ENCODE peak calls at places on chromosomes 4 and X, in four cellular contexts. M is epithelial cell of proximal tubule, E is aorta, H is heart left ventricle. V is an unnamed sample.

GRCh38 chr4:55411621-55412020 is 15.9 kb downstream of the TMEM165 start:
- DNase-seq in M (no peak), E (no peak), H (no peak), V (no peak)

GRCh38 chr4:26787461-26788340 is 72.9 kb upstream of the STIM2 start:
- DNase-seq in M (peak; percentile 6), E (peak; percentile 57), H (peak; percentile 45), V (peak; percentile 55)

GRCh38 chr4:5971077-5971447 is 47.2 kb downstream of the C4orf50 start:
- DNase-seq in M (no peak), E (no peak), H (no peak), V (no peak)

GRCh38 chrX:40143001-40143400 is 45.2 kb upstream of the BCOR start:
- DNase-seq in M (no peak), E (no peak), H (no peak), V (no peak)

GRCh38 chr4:173415885-173416658 is 17.2 kb upstream of the SCRG1 start:
- DNase-seq in M (no peak), E (peak; percentile 79), H (peak; percentile 50), V (no peak)

GRCh38 chr4:75736862-75737261 is 12.5 kb downstream of the USO1 start:
- DNase-seq in M (no peak), E (no peak), H (no peak), V (no peak)

GRCh38 chrX:7972586-7972985 is 45.4 kb upstream of the PNPLA4 start:
- DNase-seq in M (no peak), E (no peak), H (no peak), V (no peak)

GRCh38 chr4:150771374-150771773 is 189.4 kb downstream of the MAB21L2 start:
- DNase-seq in M (no peak), E (no peak), H (no peak), V (no peak)

GRCh38 chr4:183635333-183635732 is 23.7 kb downstream of the RWDD4 start:
- DNase-seq in M (no peak), E (no peak), H (no peak), V (no peak)

GRCh38 chrX:146208821-146209220 is 391.2 kb downstream of the SLITRK2 start:
- DNase-seq in M (no peak), E (no peak), H (no peak), V (no peak)

GRCh38 chr4:142434519-142435224 is 411.4 kb downstream of the INPP4B start:
- DNase-seq in M (no peak), E (no peak), H (no peak), V (no peak)

GRCh38 chrX:67544281-67544680 is 460 bp downstream of the AR start:
- DNase-seq in M (no peak), E (peak; percentile 64), H (peak; percentile 49), V (no peak)

GRCh38 chr4:12360391-12360790 is 931.7 kb upstream of the HS3ST1 start:
- DNase-seq in M (no peak), E (no peak), H (no peak), V (no peak)

GRCh38 chrX:22742174-22742573 is 257.6 kb upstream of the DDX53 start:
- DNase-seq in M (no peak), E (no peak), H (no peak), V (no peak)

GRCh38 chr4:20248155-20248558 is 3.5 kb upstream of the SLIT2 start:
- DNase-seq in M (no peak), E (no peak), H (no peak), V (no peak)

GRCh38 chrX:111040377-111041017 is 55.5 kb upstream of the PAK3 start:
- DNase-seq in M (peak; percentile 42), E (no peak), H (no peak), V (peak; percentile 32)

GRCh38 chrX:72576161-72576896 is 3.7 kb upstream of the HDAC8 start:
- DNase-seq in M (no peak), E (no peak), H (no peak), V (no peak)

GRCh38 chr4:25550376-25551030 is 105.1 kb upstream of the SLC34A2 start:
- DNase-seq in M (no peak), E (no peak), H (no peak), V (no peak)

GRCh38 chr4:125750399-125750798 is 435.6 kb downstream of the FAT4 start:
- DNase-seq in M (no peak), E (no peak), H (no peak), V (no peak)

GRCh38 chr4:7034262-7035081 is 8.7 kb upstream of the TADA2B start:
- DNase-seq in M (no peak), E (peak; percentile 55), H (no peak), V (no peak)

GRCh38 chrX:154429708-154430107 is 1.2 kb downstream of the ATP6AP1 start:
- DNase-seq in M (no peak), E (no peak), H (no peak), V (no peak)

GRCh38 chr4:107279729-107280128 is 243.6 kb upstream of the DKK2 start:
- DNase-seq in M (no peak), E (no peak), H (no peak), V (no peak)

GRCh38 chr4:100936676-100937390 is 410.5 kb downstream of the PPP3CA start:
- DNase-seq in M (no peak), E (no peak), H (no peak), V (no peak)

GRCh38 chrX:129006491-129006890 is 516.8 kb downstream of the SMARCA1 start:
- DNase-seq in M (no peak), E (no peak), H (no peak), V (no peak)

GRCh38 chrX:13716905-13717304 is 17.5 kb downstream of the TRAPPC2 start:
- DNase-seq in M (no peak), E (no peak), H (no peak), V (no peak)

GRCh38 chrX:154804564-154804956 is 725 bp downstream of the MPP1 start:
- DNase-seq in M (no peak), E (no peak), H (no peak), V (no peak)

GRCh38 chr4:110639207-110640092 is 16.6 kb upstream of the PITX2 start:
- DNase-seq in M (no peak), E (no peak), H (no peak), V (no peak)
- H3K4me3 ChIP-seq in M (no peak overlapping the region), E (no peak overlapping the region), H (no peak overlapping the region), V (no peak overlapping the region)

DNA sequence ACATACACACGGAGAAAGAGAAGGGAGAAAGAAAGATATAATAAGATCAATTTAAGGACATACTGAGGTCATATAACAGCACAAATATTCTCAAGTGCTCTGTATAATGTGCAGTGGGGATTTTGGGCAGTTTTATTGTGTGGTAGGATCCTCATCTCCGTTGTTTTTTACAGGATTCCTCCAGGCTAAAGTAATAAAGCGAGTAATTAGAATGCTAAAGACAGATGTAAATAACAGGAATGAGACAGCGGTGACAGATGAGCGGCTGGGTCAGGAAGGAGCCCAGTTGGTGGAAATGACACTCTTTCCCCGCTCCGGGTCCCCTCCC is 15.9 kb downstream of the POU4F2 start:
- DNase-seq in M (no peak), E (no peak), H (no peak), V (no peak)
- H3K4me3 ChIP-seq in M (peak overlapping the region; percentile 38), E (peak overlapping the region; percentile 28), H (peak overlapping the region; percentile 55), V (peak overlapping the region; percentile 30)

GRCh38 chr4:577499-578450 is 1.7 kb upstream of the TMEM271 start:
- DNase-seq in M (no peak), E (no peak), H (no peak), V (peak; percentile 5)

GRCh38 chr4:578451-579443 is 2.7 kb upstream of the TMEM271 start:
- DNase-seq in M (no peak), E (no peak), H (no peak), V (no peak)

GRCh38 chr4:576245-576821 is at the start of gene TMEM271:
- DNase-seq in M (no peak), E (no peak), H (no peak), V (no peak)

GRCh38 chr4:575281-576141 is 584 bp downstream of the TMEM271 start:
- DNase-seq in M (no peak), E (no peak), H (peak; percentile 46), V (peak; percentile 23)

DNA sequence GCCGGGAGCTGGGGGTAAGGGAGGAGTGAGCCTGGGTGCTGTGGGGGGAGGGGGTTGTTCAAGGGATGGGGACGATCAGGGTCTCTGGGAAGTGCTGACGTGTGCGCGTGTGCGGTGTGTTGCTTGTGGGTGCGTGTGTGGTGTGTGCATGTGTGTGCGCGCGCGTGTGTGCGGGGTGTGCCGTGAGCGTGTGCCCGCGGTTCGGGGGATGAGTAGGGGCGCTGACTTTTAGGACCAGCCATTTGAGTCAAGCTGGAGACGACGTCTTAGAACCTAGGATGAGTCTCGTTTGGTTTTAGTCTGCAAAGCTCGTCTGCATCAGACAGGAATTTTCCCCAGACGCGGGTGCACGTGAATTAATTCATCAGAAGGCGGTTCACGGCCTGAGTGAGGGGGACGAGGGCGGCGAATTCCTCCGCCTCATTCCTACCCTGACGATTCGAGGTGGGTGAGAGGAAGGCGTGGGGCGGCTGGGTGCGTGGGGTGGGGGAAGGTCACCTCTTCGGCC is 950 bp upstream of the TMEM271 start:
- DNase-seq in M (no peak), E (no peak), H (no peak), V (no peak)
- H3K4me3 ChIP-seq in M (peak overlapping the region; percentile 11), E (no peak overlapping the region), H (no peak overlapping the region), V (no peak overlapping the region)

DNA sequence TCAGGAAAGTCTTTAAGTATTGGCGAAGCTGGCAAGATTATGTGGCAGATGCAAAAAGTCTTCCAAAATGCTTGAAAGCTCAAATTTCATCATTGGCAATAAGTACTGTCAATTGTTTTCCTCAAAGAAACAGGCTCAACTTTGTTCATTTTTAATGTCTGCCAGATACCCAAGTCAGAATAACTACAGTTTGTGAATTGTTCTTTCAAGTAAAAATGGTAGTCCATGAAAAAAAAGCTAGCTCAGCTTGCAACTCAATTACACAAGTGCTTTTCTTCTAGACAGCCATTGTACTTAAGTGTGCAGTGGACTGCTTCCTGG is 70.5 kb downstream of the AFF1 start:
- DNase-seq in M (no peak), E (no peak), H (no peak), V (no peak)
- H3K4me3 ChIP-seq in M (peak overlapping the region; percentile 86), E (no peak overlapping the region), H (peak overlapping the region; percentile 79), V (no peak overlapping the region)

GRCh38 chr4:103478210-103478609 is 241.6 kb downstream of the TACR3 start:
- DNase-seq in M (no peak), E (no peak), H (no peak), V (no peak)
- H3K4me3 ChIP-seq in M (no peak overlapping the region), E (no peak overlapping the region), H (no peak overlapping the region), V (no peak overlapping the region)

GRCh38 chrX:19839770-19840254 is 47.6 kb downstream of the SH3KBP1 start:
- DNase-seq in M (no peak), E (no peak), H (no peak), V (no peak)
- H3K4me3 ChIP-seq in M (no peak overlapping the region), E (no peak overlapping the region), H (no peak overlapping the region), V (no peak overlapping the region)

V was measured in kidney epithelial cell.